ENCODE peak calls at places on chromosomes 11 and 22, in four cellular contexts. U is stomach; L is transverse colon; X is CD8-positive, alpha-beta memory T cell. C is an unnamed sample.

GRCh38 chr22:46578824-46579561 is 41.2 kb upstream of the GRAMD4 start:
- DNase-seq in U (peak; percentile 57), L (peak; percentile 60), X (no peak), C (no peak)

GRCh38 chr11:91104237-91104636 is 881.4 kb upstream of the CHORDC1 start:
- DNase-seq in U (no peak), L (no peak), X (no peak), C (no peak)

GRCh38 chr11:2179516-2179915 is 7.9 kb upstream of the TH start:
- DNase-seq in U (no peak), L (no peak), X (no peak), C (no peak)

GRCh38 chr11:67381244-67381972 is 8.0 kb upstream of the CLCF1 start:
- DNase-seq in U (no peak), L (no peak), X (no peak), C (peak; percentile 59)

GRCh38 chr11:68503281-68503687 is 42.7 kb downstream of the PPP6R3 start:
- DNase-seq in U (no peak), L (no peak), X (no peak), C (no peak)

GRCh38 chr11:105177658-105178057 is 38.1 kb upstream of the CARD18 start:
- DNase-seq in U (no peak), L (no peak), X (no peak), C (no peak)

GRCh38 chr11:94203070-94203469 is 74.4 kb downstream of the PANX1 start:
- DNase-seq in U (no peak), L (no peak), X (no peak), C (no peak)

GRCh38 chr11:61954106-61955030 is 4.2 kb downstream of the BEST1 start:
- DNase-seq in U (no peak), L (no peak), X (no peak), C (no peak)

GRCh38 chr11:2257023-2257700 is 13.2 kb downstream of the ASCL2 start:
- DNase-seq in U (peak; percentile 71), L (no peak), X (no peak), C (no peak)

GRCh38 chr11:66866420-66867010 is 9.7 kb downstream of the LRFN4 start:
- DNase-seq in U (no peak), L (no peak), X (no peak), C (no peak)

GRCh38 chr11:124108158-124108557 is 7.1 kb upstream of the VWA5A start:
- DNase-seq in U (no peak), L (peak; percentile 31), X (no peak), C (peak; percentile 14)

GRCh38 chr11:19241260-19242183 is 777 bp upstream of the E2F8 start:
- DNase-seq in U (no peak), L (peak; percentile 49), X (no peak), C (peak; percentile 86)

GRCh38 chr11:440065-441042 is 1.5 kb downstream of the ANO9 start:
- DNase-seq in U (no peak), L (peak; percentile 66), X (no peak), C (no peak)

GRCh38 chr11:19929147-19929546 is 216.5 kb downstream of the NAV2 start:
- DNase-seq in U (no peak), L (no peak), X (no peak), C (no peak)

GRCh38 chr11:111532365-111532709 is 8.2 kb upstream of the LAYN start:
- DNase-seq in U (no peak), L (no peak), X (no peak), C (no peak)

DNA sequence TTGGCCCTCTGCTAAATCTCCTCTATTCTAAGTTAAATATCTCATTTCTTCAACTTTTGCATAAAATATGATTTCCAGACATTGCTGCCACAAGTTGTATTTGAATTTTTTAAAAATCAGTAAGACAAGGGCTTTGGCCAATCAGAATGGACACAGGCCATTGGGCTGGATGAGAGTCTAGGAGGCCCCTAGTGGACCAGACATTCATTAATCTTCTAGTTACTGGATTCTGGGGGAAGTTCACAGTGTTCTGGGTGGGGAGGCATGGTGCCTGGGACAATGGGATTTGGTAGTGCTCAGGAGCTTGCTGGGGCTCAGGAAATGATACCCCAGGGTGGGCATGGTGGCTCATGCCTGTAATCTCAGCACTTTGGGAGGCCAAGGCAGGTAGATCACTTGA is 12.4 kb upstream of the SORL1 start:
- DNase-seq in U (no peak), L (no peak), X (no peak), C (peak; percentile 7)
- H3K4me1 ChIP-seq in U (peaks cover 21% of the 10 kb centered on the region), L (no peaks in the 10 kb centered on the region), X (peaks cover 12% of the 10 kb centered on the region), C (peaks cover 63% of the 10 kb centered on the region)

DNA sequence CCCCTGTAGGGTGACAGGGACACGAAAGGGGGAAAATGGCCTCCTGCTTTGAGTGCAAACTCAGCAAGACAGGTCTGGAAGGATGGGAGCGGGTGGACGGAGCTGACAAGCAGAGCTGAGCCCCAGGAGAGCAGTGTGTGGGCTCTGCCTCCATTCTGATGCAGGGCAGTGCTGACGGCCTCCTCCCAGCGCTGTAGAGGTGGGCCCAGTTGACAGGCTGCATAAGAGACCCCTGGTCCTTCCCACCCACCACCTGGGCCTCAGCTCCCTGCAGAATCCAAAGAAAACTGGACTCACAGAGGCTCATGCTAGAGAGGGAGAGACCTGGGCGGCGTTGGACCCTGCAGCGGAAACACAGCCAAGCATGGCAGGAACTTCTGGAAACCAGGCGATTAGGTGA is 1113.4 kb downstream of the BRD1 start:
- DNase-seq in U (no peak), L (no peak), X (no peak), C (no peak)
- H3K9me3 ChIP-seq in U (no peaks in the 10 kb centered on the region), L (no peaks in the 10 kb centered on the region), X (no peaks in the 10 kb centered on the region), C (no peaks in the 10 kb centered on the region)

DNA sequence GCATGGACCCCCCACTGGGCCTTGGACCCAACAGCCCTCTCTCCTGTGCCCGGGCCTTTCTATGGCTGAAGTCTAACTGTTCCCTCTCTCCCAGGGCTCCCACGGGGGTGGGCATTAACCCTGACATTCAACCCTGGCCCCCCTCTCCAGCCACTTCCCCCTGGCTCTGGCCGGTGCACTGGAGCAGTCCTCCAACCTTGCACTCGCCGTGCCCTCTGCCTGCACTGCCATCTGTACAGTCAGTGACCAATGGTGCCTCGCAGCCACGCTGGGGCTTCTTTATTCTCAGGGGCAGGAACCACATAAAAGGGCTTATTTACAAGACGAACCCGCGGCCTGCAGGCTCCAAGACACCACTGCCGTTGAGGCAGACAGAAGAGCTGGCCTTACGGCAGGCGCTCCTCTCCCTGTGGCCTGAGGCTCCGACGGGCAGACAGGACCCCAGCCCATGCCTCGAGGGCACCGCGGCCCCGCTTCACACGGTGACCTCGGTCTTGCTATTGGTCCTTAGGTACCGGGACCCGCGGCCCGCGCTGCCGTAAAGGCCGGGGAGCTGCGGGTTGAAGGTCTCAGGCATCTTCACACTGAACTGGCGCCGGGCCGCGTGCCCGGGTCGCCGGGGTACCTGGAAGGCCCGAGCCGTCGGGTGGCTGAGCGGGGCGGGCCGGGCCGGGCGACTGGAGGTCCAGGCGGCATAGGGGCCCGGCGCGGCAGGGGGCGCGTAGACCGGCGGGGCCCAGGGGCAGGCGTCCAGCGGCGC is 5.4 kb downstream of the SHISA8 start:
- DNase-seq in U (no peak), L (no peak), X (no peak), C (peak; percentile 35)
- H3K4me1 ChIP-seq in U (peaks cover 37% of the 10 kb centered on the region), L (peaks cover 28% of the 10 kb centered on the region), X (peaks cover 29% of the 10 kb centered on the region), C (peaks cover 12% of the 10 kb centered on the region)

DNA sequence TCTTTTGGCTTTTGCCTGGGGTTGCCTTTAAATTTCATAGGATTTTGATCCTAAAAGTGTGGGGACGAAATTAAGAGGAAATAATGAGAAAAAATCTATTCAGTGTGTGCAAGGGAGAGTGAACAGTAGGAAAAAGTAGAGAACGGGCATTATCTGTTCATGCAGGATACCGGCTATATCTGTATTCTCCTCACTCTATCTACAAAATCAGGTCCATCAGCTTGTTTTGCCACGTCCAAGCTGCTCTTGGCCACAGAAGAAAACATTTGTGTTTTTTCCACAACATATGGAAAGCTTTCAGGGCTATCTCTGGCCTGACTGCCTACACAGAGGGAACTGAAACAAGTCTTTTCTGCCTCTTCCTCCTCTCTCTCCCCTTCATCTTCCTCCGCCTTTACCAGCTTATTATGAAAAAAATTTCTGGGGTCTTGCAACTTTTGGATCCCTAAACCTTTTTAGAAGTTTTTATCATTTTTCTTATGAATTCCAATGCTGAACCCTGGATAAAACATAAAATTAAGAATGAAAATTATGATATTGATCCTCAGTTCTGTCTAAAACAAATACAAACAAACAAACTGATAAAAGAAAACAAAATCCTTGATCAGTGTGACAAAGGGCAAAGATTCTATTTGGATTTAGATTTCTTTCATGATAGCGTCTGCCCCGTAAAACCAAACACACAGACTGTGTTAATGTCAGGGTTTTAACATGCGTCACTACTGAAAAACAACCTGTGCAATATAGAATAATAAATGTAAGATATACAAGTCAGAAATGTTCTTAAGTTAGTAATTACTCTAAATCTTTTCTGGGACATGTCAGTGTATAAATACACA is 219.7 kb downstream of the CNTN5 start:
- DNase-seq in U (no peak), L (no peak), X (no peak), C (no peak)
- H3K9me3 ChIP-seq in U (no peaks in the 10 kb centered on the region), L (no peaks in the 10 kb centered on the region), X (no peaks in the 10 kb centered on the region), C (no peaks in the 10 kb centered on the region)

DNA sequence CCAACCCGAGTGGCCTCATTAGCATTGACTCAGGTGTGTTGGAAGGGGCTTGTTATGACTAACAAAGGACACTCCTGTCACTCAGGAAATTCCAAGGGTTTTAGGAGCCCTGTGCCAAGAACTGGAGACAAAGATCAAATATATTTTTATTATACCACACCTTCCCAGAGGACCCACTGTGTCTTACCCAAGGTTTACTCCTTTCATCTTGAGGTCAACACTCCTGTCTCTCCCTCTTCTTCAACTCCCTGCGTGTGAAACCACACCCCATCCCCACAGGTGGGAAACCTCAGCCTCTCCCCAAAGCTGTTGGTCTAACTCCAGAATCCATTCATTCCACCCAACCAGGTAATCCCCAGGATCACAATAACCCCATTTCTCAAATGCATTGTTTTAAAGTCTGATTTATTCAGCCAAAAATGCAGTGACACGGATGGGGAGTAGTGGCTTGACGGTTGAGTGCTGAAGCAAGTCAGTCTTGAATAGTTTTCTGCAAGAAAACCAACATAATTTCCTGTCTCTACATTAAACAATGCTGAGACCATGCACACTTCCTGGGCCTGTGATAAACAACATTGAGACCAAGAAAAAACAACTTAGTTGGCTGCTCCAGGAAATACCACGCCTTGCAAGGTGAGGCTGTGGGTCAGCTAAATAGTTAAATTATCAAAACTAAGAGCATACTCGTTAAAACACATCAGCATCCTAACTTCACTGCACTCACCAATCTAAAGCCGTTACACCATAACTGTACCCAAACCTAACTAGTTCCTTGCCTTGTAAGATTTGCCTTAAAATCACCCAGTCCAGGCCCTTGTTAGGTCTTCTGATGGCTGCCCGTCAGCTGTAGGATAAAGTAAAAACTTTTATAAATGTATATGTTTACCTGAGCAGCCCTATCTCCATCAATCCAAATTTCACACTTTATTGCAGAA is 38.5 kb upstream of the SPON1 start:
- DNase-seq in U (no peak), L (no peak), X (no peak), C (peak; percentile 90)
- H3K4me1 ChIP-seq in U (peaks cover 3% of the 10 kb centered on the region), L (no peaks in the 10 kb centered on the region), X (peaks cover 50% of the 10 kb centered on the region), C (peaks cover 89% of the 10 kb centered on the region)

GRCh38 chr11:122822241-122822640 is 16.1 kb upstream of the CRTAM start:
- DNase-seq in U (no peak), L (no peak), X (no peak), C (no peak)
- H3K9me3 ChIP-seq in U (no peaks in the 10 kb centered on the region), L (no peaks in the 10 kb centered on the region), X (peaks cover 6% of the 10 kb centered on the region), C (peaks cover 15% of the 10 kb centered on the region)

C was measured in OCI-LY7.